ENCODE peak calls at places on chromosomes 1 and 21, in five cellular contexts. Q is mammary epithelial cell; C is activated T-cell treated with anti-CD3 and anti-CD28 coated beads, Interleukin-2, amount 50 U/mL, for 72 hours; K is H54; A is AML-193. E is an unnamed sample.

GRCh38 chr1:49351744-49352143 is 575.1 kb upstream of the BEND5 start:
- DNase-seq in C (no peak), A (no peak), K (no peak), Q (peak), E (peak)

GRCh38 chr1:231421971-231422797 is at the start of gene EGLN1:
- DNase-seq in Q (peak), A (peak), K (peak), C (peak), E (peak)

GRCh38 chr1:48206371-48206770 is 16.1 kb upstream of the SLC5A9 start:
- DNase-seq in A (no peak), K (no peak), Q (no peak), C (no peak), E (no peak)

GRCh38 chr1:8520483-8520966 is 202.6 kb downstream of the SLC45A1 start:
- DNase-seq in C (no peak), A (no peak), K (no peak), Q (peak), E (peak)

GRCh38 chr1:29162476-29163138 is 19.1 kb downstream of the SRSF4 start:
- DNase-seq in K (no peak), Q (no peak), A (no peak), C (no peak), E (no peak)

GRCh38 chr1:225998560-225999226 is 450 bp downstream of the SDE2 start:
- DNase-seq in Q (peak), K (no peak), C (no peak), A (no peak), E (no peak)

GRCh38 chr1:208326033-208326432 is 81.8 kb upstream of the PLXNA2 start:
- DNase-seq in K (no peak), Q (no peak), A (no peak), C (no peak), E (no peak)

GRCh38 chr1:32619701-32620485 is 30.5 kb downstream of the ZBTB8OS start:
- DNase-seq in K (no peak), A (peak), Q (no peak), C (no peak), E (peak)

GRCh38 chr1:221939598-221939997 is 197.7 kb upstream of the DUSP10 start:
- DNase-seq in A (no peak), K (no peak), Q (no peak), C (no peak), E (no peak)

GRCh38 chr1:111513410-111514020 is 10.1 kb upstream of the ADORA3 start:
- DNase-seq in K (no peak), A (no peak), C (no peak), Q (no peak), E (no peak)

GRCh38 chr1:85700422-85700821 is 7.8 kb downstream of the ZNHIT6 start:
- DNase-seq in A (no peak), C (no peak), Q (no peak), K (no peak), E (no peak)

GRCh38 chr1:173205146-173206051 is 1.7 kb downstream of the TNFSF4 start:
- DNase-seq in A (peak), C (peak), K (no peak), Q (peak), E (no peak)

GRCh38 chr1:235127774-235128452 is 724 bp downstream of the TOMM20 start:
- DNase-seq in A (no peak), C (peak), Q (peak), K (no peak), E (no peak)

GRCh38 chr1:68372487-68372886 is 77.3 kb downstream of the RPE65 start:
- DNase-seq in A (no peak), C (no peak), Q (no peak), K (no peak), E (no peak)

GRCh38 chr1:183783896-183784637 is 20.9 kb upstream of the RGL1 start:
- DNase-seq in A (no peak), Q (no peak), C (no peak), K (peak), E (no peak)

GRCh38 chr1:54016343-54017282 is 1.4 kb downstream of the LDLRAD1 start:
- DNase-seq in Q (peak), A (no peak), C (no peak), K (peak), E (peak)

GRCh38 chr21:34890724-34891609 is 158.1 kb downstream of the RUNX1 start:
- DNase-seq in K (peak), A (peak), Q (peak), C (no peak), E (peak)

GRCh38 chr1:174988539-174988938 is 11.2 kb upstream of the CACYBP start:
- DNase-seq in K (no peak), C (no peak), Q (no peak), A (no peak), E (no peak)

GRCh38 chr1:244414543-244414942 is 37.2 kb downstream of the ADSS2 start:
- DNase-seq in C (no peak), Q (peak), K (no peak), A (no peak), E (peak)

GRCh38 chr1:205588691-205589445 is 42.9 kb downstream of the ELK4 start:
- DNase-seq in K (peak), C (peak), Q (no peak), A (peak), E (no peak)

GRCh38 chr1:19427087-19427781 is 58.1 kb downstream of the CAPZB start:
- DNase-seq in C (no peak), A (no peak), Q (no peak), K (no peak), E (no peak)

GRCh38 chr1:234721476-234722266 is 111.7 kb upstream of the IRF2BP2 start:
- DNase-seq in K (no peak), C (no peak), A (no peak), Q (no peak), E (no peak)

GRCh38 chr1:64112281-64112680 is 91.1 kb upstream of the UBE2U start:
- DNase-seq in Q (peak), A (no peak), K (peak), C (no peak), E (peak)

GRCh38 chr1:983736-984475 is 2.0 kb upstream of the PERM1 start:
- DNase-seq in A (no peak), Q (no peak), C (peak), K (no peak), E (peak)

GRCh38 chr1:67584938-67585337 is 100.1 kb upstream of the GADD45A start:
- DNase-seq in Q (no peak), C (no peak), A (no peak), K (no peak), E (no peak)

GRCh38 chr1:216461466-216461865 is 38.2 kb upstream of the USH2A start:
- DNase-seq in Q (no peak), C (no peak), K (no peak), A (no peak), E (no peak)

GRCh38 chr1:233652536-233652935 is 38.6 kb downstream of the KCNK1 start:
- DNase-seq in Q (no peak), A (no peak), C (no peak), K (no peak), E (no peak)